ENCODE peak calls at places on chromosomes 2 and 18, in ten cellular contexts. J is mammary epithelial cell; X is CD4-positive, CD25-positive, alpha-beta regulatory T cell; M is NT2/D1; A is tibial artery; P is aorta; Z is GM12878; K is cardiac muscle cell; Y is tibial nerve; Q is neuronal stem cell. U is an unnamed sample. For H3K9me3 and H3K36me3, the result is how much of the 10 kb centered on the place peaks cover.

GRCh38 chr2:170428868-170429267 is 250.9 kb downstream of the MYO3B start:
- DNase-seq in J (no peak), X (no peak), M (no peak), A (no peak), P (no peak), Z (no peak), K (no peak), Y (no peak), Q (no peak), U (no peak)

GRCh38 chr2:230866704-230867561 is 2.2 kb downstream of the ITM2C start:
- DNase-seq in J (no peak), X (peak), M (no peak), A (no peak), P (no peak), Z (no peak), K (peak), Y (no peak), Q (no peak), U (peak)

GRCh38 chr2:205675861-205676516 is 6.3 kb upstream of the NRP2 start:
- DNase-seq in J (peak), X (peak), M (peak), A (no peak), P (no peak), Z (no peak), K (peak), Y (no peak), Q (peak), U (peak)

GRCh38 chr2:183898641-183899040 is 699.7 kb upstream of the ZNF804A start:
- DNase-seq in J (no peak), X (no peak), M (no peak), A (no peak), P (no peak), Z (no peak), K (no peak), Y (no peak), Q (no peak), U (no peak)

GRCh38 chr18:57211776-57212175 is 64.9 kb downstream of the BOD1L2 start:
- DNase-seq in J (no peak), X (no peak), M (no peak), A (no peak), P (no peak), Z (no peak), K (no peak), Y (no peak), Q (no peak), U (no peak)

GRCh38 chr2:220034356-220035121 is 407.1 kb downstream of the SLC4A3 start:
- DNase-seq in J (peak), X (no peak), M (no peak), A (no peak), P (peak), Z (no peak), K (peak), Y (no peak), Q (no peak), U (no peak)

GRCh38 chr18:29496276-29496675 is 1319.3 kb upstream of the CDH2 start:
- DNase-seq in J (no peak), X (no peak), M (no peak), A (no peak), P (no peak), Z (no peak), K (peak), Y (no peak), Q (no peak), U (no peak)

GRCh38 chr2:71864085-71864484 is 283.6 kb downstream of the CYP26B1 start:
- DNase-seq in J (no peak), X (no peak), M (no peak), A (no peak), P (no peak), Z (no peak), K (no peak), Y (no peak), Q (no peak), U (no peak)

GRCh38 chr2:238927746-238928519 is 80.0 kb downstream of the TWIST2 start:
- DNase-seq in J (no peak), X (no peak), M (no peak), A (peak), P (no peak), Z (no peak), K (no peak), Y (peak), Q (no peak), U (no peak)

GRCh38 chr18:22935431-22935830 is 2.3 kb downstream of the RBBP8 start:
- DNase-seq in J (peak), X (peak), M (no peak), A (no peak), P (no peak), Z (no peak), K (no peak), Y (no peak), Q (no peak), U (no peak)

GRCh38 chr2:12498703-12499102 is 218.0 kb upstream of the TRIB2 start:
- DNase-seq in J (peak), X (no peak), M (no peak), A (no peak), P (no peak), Z (no peak), K (no peak), Y (no peak), Q (no peak), U (no peak)

GRCh38 chr18:42112657-42113420 is 157.8 kb downstream of the PIK3C3 start:
- DNase-seq in J (no peak), X (no peak), M (no peak), A (no peak), P (no peak), Z (no peak), K (peak), Y (no peak), Q (no peak), U (no peak)

GRCh38 chr2:100893753-100894530 is 74.0 kb downstream of the NPAS2 start:
- DNase-seq in J (no peak), X (no peak), M (no peak), A (no peak), P (no peak), Z (peak), K (no peak), Y (no peak), Q (no peak), U (no peak)

GRCh38 chr18:9823805-9824473 is 61.8 kb upstream of the TXNDC2 start:
- DNase-seq in J (no peak), X (no peak), M (no peak), A (no peak), P (no peak), Z (no peak), K (peak), Y (no peak), Q (no peak), U (no peak)

GRCh38 chr18:46374850-46375249 is 270.7 kb downstream of the HAUS1 start:
- DNase-seq in J (peak), X (no peak), M (no peak), A (no peak), P (no peak), Z (no peak), K (no peak), Y (no peak), Q (no peak), U (no peak)

GRCh38 chr2:164745012-164745797 is 96.4 kb downstream of the COBLL1 start:
- DNase-seq in J (no peak), X (no peak), M (no peak), A (no peak), P (no peak), Z (no peak), K (no peak), Y (no peak), Q (no peak), U (no peak)

GRCh38 chr2:31475692-31476091 is 61.1 kb upstream of the XDH start:
- DNase-seq in J (peak), X (no peak), M (no peak), A (no peak), P (no peak), Z (no peak), K (no peak), Y (no peak), Q (no peak), U (no peak)

GRCh38 chr18:50287028-50287440 is 458 bp downstream of the CXXC1 start:
- DNase-seq in J (no peak), X (no peak), M (no peak), A (no peak), P (peak), Z (no peak), K (no peak), Y (no peak), Q (no peak), U (no peak)

GRCh38 chr18:75089748-75090327 is 119.1 kb downstream of the PTGR3 start:
- DNase-seq in J (no peak), X (no peak), M (no peak), A (no peak), P (no peak), Z (no peak), K (no peak), Y (no peak), Q (no peak), U (no peak)

GRCh38 chr2:226643550-226644275 is 155.9 kb downstream of the IRS1 start:
- DNase-seq in J (no peak), X (no peak), M (no peak), A (no peak), P (no peak), Z (no peak), K (no peak), Y (no peak), Q (no peak), U (no peak)

GRCh38 chr2:226641008-226641407 is 158.6 kb downstream of the IRS1 start:
- DNase-seq in J (no peak), X (no peak), M (no peak), A (no peak), P (no peak), Z (no peak), K (no peak), Y (no peak), Q (no peak), U (no peak)

GRCh38 chr2:226647626-226648518 is 151.7 kb downstream of the IRS1 start:
- DNase-seq in J (no peak), X (no peak), M (no peak), A (no peak), P (no peak), Z (no peak), K (no peak), Y (no peak), Q (no peak), U (no peak)

GRCh38 chr2:226643030-226643429 is 156.6 kb downstream of the IRS1 start:
- DNase-seq in J (no peak), X (no peak), M (no peak), A (no peak), P (no peak), Z (no peak), K (no peak), Y (no peak), Q (no peak), U (no peak)

GRCh38 chr2:226644342-226644957 is 155.2 kb downstream of the IRS1 start:
- DNase-seq in J (no peak), X (no peak), M (no peak), A (no peak), P (peak), Z (no peak), K (peak), Y (no peak), Q (no peak), U (no peak)
- H3K4me3 ChIP-seq in J (no peak), X (no peak), M (no peak), A (no peak), P (no peak), Z (no peak), K (no peak), Y (no peak), Q (no peak), U (no peak)

DNA sequence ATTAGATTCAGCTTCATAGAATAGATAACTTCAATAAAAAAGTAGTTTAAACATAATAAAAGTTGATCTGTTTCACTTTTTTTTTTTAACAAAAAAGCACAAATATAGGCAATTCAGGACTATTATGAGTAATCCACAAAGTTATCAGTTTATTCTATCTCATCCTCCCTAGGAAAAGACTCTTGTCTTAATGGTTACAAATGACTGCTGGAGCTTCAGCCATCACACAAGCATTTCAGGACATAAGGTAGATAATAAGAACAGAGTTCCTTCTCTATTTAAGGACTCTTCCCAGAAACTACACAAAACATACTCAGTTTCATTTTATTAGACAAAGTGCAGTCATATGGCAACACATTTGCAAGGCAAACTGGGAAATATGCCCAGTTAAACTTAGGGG is 357.6 kb upstream of the SETBP1 start:
- DNase-seq in J (no peak), X (no peak), M (no peak), A (no peak), P (no peak), Z (no peak), K (no peak), Y (no peak), Q (no peak), U (no peak)
- H3K9me3 ChIP-seq in J (under half), X (under half), M (under half), A (under half), P (under half), Z (under half), K (under half), Y (under half), Q (under half), U (under half)

GRCh38 chr2:199312931-199313330 is 144.8 kb downstream of the SATB2 start:
- DNase-seq in J (no peak), X (no peak), M (no peak), A (no peak), P (no peak), Z (no peak), K (no peak), Y (no peak), Q (no peak), U (no peak)
- H3K36me3 ChIP-seq in J (under half), X (under half), M (under half), A (under half), P (under half), Z (under half), K (under half), Y (under half), Q (under half), U (under half)

GRCh38 chr18:58262581-58262980 is 218.6 kb downstream of the NEDD4L start:
- DNase-seq in J (no peak), X (no peak), M (no peak), A (no peak), P (no peak), Z (no peak), K (no peak), Y (no peak), Q (no peak), U (no peak)

GRCh38 chr18:58256316-58257080 is 212.5 kb downstream of the NEDD4L start:
- DNase-seq in J (no peak), X (no peak), M (no peak), A (no peak), P (no peak), Z (no peak), K (no peak), Y (no peak), Q (no peak), U (no peak)

GRCh38 chr18:58257461-58257860 is 213.4 kb downstream of the NEDD4L start:
- DNase-seq in J (no peak), X (no peak), M (no peak), A (no peak), P (no peak), Z (no peak), K (peak), Y (no peak), Q (no peak), U (no peak)

GRCh38 chr18:58255701-58256311 is 211.8 kb downstream of the NEDD4L start:
- DNase-seq in J (no peak), X (no peak), M (no peak), A (no peak), P (no peak), Z (no peak), K (no peak), Y (no peak), Q (no peak), U (no peak)

GRCh38 chr18:58258707-58259342 is 214.8 kb downstream of the NEDD4L start:
- DNase-seq in J (no peak), X (no peak), M (no peak), A (no peak), P (no peak), Z (no peak), K (no peak), Y (no peak), Q (no peak), U (no peak)
- H3K4me3 ChIP-seq in J (no peak), X (no peak), M (no peak), A (no peak), P (no peak), Z (no peak), K (no peak), Y (no peak), Q (no peak), U (no peak)

DNA sequence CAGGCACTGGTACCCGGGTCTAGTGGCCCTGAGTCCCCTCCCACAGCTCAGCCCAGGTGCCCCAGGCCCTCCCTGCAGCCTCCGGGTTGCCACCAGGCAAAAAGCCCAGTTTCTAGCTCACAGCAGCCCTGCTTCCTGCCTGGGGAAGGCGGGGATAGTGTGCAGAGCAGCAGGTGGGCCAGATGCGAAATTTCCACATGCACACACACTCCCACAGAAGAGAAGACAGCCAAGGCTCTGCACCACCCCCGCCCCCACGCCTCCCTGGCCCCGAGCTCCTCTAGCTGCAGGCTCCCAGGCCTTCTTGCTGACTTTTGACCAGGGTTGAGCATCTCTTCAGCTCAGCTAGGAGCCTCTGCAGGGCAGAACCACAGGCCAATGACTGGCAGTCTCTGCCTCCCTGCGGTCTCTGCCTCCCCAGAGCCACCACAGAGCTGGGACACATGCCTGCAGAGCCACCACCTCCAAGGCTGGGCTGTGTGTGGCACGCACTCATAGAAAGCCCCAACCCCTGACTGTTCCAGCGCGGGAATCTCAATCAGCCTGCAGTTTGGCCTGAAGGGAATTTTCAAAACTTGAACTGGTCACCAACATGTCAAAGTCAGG is 7.2 kb downstream of the SLC66A2 start:
- DNase-seq in J (no peak), X (no peak), M (no peak), A (no peak), P (peak), Z (no peak), K (peak), Y (no peak), Q (no peak), U (no peak)
- H3K9me3 ChIP-seq in J (under half), X (under half), M (under half), A (under half), P (under half), Z (under half), K (under half), Y (under half), Q (under half), U (under half)

GRCh38 chr2:128170776-128171175 is 79.8 kb downstream of the UGGT1 start:
- DNase-seq in J (no peak), X (no peak), M (no peak), A (no peak), P (no peak), Z (no peak), K (no peak), Y (no peak), Q (no peak), U (no peak)
- H3K36me3 ChIP-seq in J (under half), X (half or more), M (half or more), A (half or more), P (under half), Z (under half), K (under half), Y (under half), Q (under half), U (half or more)

GRCh38 chr2:96264086-96264485 is 1.7 kb downstream of the TMEM127 start:
- DNase-seq in J (no peak), X (no peak), M (no peak), A (no peak), P (no peak), Z (no peak), K (peak), Y (no peak), Q (no peak), U (no peak)
- H3K4me3 ChIP-seq in J (no peak), X (peak), M (no peak), A (peak), P (no peak), Z (peak), K (peak), Y (no peak), Q (peak), U (peak)

DNA sequence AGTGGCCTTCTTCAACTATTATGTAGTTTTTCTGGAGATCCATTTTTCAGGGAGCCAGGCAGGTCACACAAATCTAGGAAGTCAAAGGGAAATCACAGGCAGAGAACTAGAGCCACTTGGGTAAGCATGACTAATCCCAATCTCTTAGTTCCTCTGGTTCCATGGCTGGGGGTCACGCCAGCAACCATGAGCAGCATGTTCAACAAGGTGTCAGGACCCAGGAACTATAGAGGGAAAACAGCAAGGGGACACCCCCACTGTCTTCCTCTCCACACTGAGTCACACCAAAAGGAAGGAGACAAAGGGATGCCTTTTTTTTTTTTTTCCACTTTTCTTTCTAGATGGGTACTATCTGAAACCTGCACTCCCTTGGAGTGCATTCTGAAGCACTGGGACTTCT is 250.9 kb downstream of the OTX1 start:
- DNase-seq in J (no peak), X (peak), M (no peak), A (no peak), P (no peak), Z (no peak), K (peak), Y (no peak), Q (no peak), U (no peak)
- H3K9me3 ChIP-seq in J (under half), X (under half), M (under half), A (under half), P (under half), Z (under half), K (under half), Y (half or more), Q (under half), U (under half)

GRCh38 chr2:40169430-40169829 is 282.5 kb downstream of the SLC8A1 start:
- DNase-seq in J (peak), X (no peak), M (no peak), A (no peak), P (no peak), Z (no peak), K (no peak), Y (no peak), Q (no peak), U (no peak)

GRCh38 chr2:40165503-40165867 is 286.4 kb downstream of the SLC8A1 start:
- DNase-seq in J (no peak), X (no peak), M (no peak), A (peak), P (no peak), Z (no peak), K (peak), Y (no peak), Q (no peak), U (no peak)

GRCh38 chr2:40164736-40165502 is 287.0 kb downstream of the SLC8A1 start:
- DNase-seq in J (no peak), X (no peak), M (no peak), A (peak), P (no peak), Z (no peak), K (peak), Y (no peak), Q (no peak), U (no peak)

GRCh38 chr2:40168546-40168945 is 283.3 kb downstream of the SLC8A1 start:
- DNase-seq in J (no peak), X (no peak), M (no peak), A (no peak), P (no peak), Z (no peak), K (no peak), Y (no peak), Q (no peak), U (no peak)

DNA sequence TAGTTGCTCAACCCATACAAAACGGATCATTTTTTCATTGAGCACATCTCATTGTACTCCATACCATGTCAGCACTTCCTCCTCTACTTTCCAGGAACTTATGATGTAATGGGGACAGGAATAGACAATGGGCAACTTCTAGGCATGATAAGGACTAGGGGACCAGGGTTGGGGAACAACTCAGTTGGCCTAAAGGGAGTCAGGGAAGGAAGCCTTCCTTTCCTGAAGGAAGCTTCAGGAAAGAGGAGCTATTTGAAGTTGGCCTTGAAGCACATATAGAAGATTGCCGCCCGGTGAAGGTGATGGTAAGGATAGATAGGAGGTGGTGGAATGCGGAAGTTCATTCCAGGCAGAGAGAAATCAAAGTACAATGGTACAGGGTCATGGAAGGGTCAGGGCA is 283.9 kb downstream of the SLC8A1 start:
- DNase-seq in J (no peak), X (no peak), M (no peak), A (no peak), P (no peak), Z (no peak), K (peak), Y (no peak), Q (no peak), U (no peak)
- H3K36me3 ChIP-seq in J (under half), X (under half), M (under half), A (under half), P (under half), Z (under half), K (half or more), Y (under half), Q (under half), U (under half)

U was measured in HAP-1.